ENCODE peak calls at places on chromosomes 13 and 19, in seven cellular contexts. One of them, this sample, is unnamed.

GRCh38 chr13:51826606-51827005 is 18.4 kb downstream of the TMEM272 start:
- DNase-seq in psoas muscle: no peak
- DNase-seq in heart right ventricle: peak; percentile 57
- DNase-seq in uterus: peak; percentile 66
- DNase-seq in tibial nerve: no peak
- DNase-seq in heart left ventricle: peak; percentile 67
- DNase-seq in esophagus squamous epithelium: no peak
- DNase-seq in this sample: no peak

GRCh38 chr19:4347521-4347920 is 4.2 kb downstream of the MPND start:
- DNase-seq in tibial nerve: no peak
- DNase-seq in psoas muscle: no peak
- DNase-seq in uterus: no peak
- DNase-seq in heart left ventricle: no peak
- DNase-seq in heart right ventricle: no peak
- DNase-seq in esophagus squamous epithelium: no peak
- DNase-seq in this sample: no peak

GRCh38 chr19:14525729-14526128 is 3.7 kb upstream of the TECR start:
- DNase-seq in esophagus squamous epithelium: no peak
- DNase-seq in heart right ventricle: no peak
- DNase-seq in tibial nerve: no peak
- DNase-seq in heart left ventricle: no peak
- DNase-seq in uterus: no peak
- DNase-seq in psoas muscle: no peak
- DNase-seq in this sample: no peak

GRCh38 chr13:21176982-21177284 is 475 bp downstream of the MRPL57 start:
- DNase-seq in heart right ventricle: no peak
- DNase-seq in esophagus squamous epithelium: no peak
- DNase-seq in tibial nerve: no peak
- DNase-seq in heart left ventricle: no peak
- DNase-seq in uterus: no peak
- DNase-seq in psoas muscle: no peak
- DNase-seq in this sample: no peak

GRCh38 chr13:113845055-113845454 is 18.8 kb downstream of the GAS6 start:
- DNase-seq in uterus: peak; percentile 11
- DNase-seq in esophagus squamous epithelium: no peak
- DNase-seq in heart left ventricle: peak; percentile 49
- DNase-seq in psoas muscle: no peak
- DNase-seq in tibial nerve: no peak
- DNase-seq in heart right ventricle: no peak
- DNase-seq in this sample: no peak

GRCh38 chr19:6873708-6874431 is 13.5 kb upstream of the ADGRE1 start:
- DNase-seq in heart left ventricle: no peak
- DNase-seq in tibial nerve: no peak
- DNase-seq in uterus: no peak
- DNase-seq in heart right ventricle: no peak
- DNase-seq in esophagus squamous epithelium: no peak
- DNase-seq in psoas muscle: no peak
- DNase-seq in this sample: no peak

GRCh38 chr19:53463263-53463662 is 4.3 kb upstream of the ZNF813 start:
- DNase-seq in heart right ventricle: peak; percentile 70
- DNase-seq in esophagus squamous epithelium: no peak
- DNase-seq in psoas muscle: peak; percentile 43
- DNase-seq in tibial nerve: no peak
- DNase-seq in uterus: peak; percentile 67
- DNase-seq in heart left ventricle: peak; percentile 79
- DNase-seq in this sample: no peak

GRCh38 chr13:22232186-22232585 is 561.3 kb downstream of the FGF9 start:
- DNase-seq in uterus: no peak
- DNase-seq in tibial nerve: no peak
- DNase-seq in heart right ventricle: no peak
- DNase-seq in psoas muscle: no peak
- DNase-seq in heart left ventricle: no peak
- DNase-seq in esophagus squamous epithelium: no peak
- DNase-seq in this sample: no peak

GRCh38 chr19:22625266-22626035 is 8.7 kb upstream of the ZNF492 start:
- DNase-seq in psoas muscle: no peak
- DNase-seq in esophagus squamous epithelium: no peak
- DNase-seq in tibial nerve: no peak
- DNase-seq in uterus: no peak
- DNase-seq in heart left ventricle: no peak
- DNase-seq in heart right ventricle: no peak
- DNase-seq in this sample: no peak

GRCh38 chr13:77563110-77563509 is 27.6 kb downstream of the SCEL start:
- DNase-seq in uterus: no peak
- DNase-seq in heart left ventricle: no peak
- DNase-seq in psoas muscle: no peak
- DNase-seq in esophagus squamous epithelium: no peak
- DNase-seq in tibial nerve: no peak
- DNase-seq in heart right ventricle: no peak
- DNase-seq in this sample: no peak

GRCh38 chr19:1491849-1492170 is 829 bp downstream of the REEP6 start:
- DNase-seq in psoas muscle: peak; percentile 17
- DNase-seq in tibial nerve: no peak
- DNase-seq in esophagus squamous epithelium: no peak
- DNase-seq in heart right ventricle: no peak
- DNase-seq in uterus: no peak
- DNase-seq in heart left ventricle: no peak
- DNase-seq in this sample: no peak

GRCh38 chr13:109833940-109834339 is 47.6 kb upstream of the IRS2 start:
- DNase-seq in psoas muscle: no peak
- DNase-seq in esophagus squamous epithelium: no peak
- DNase-seq in uterus: no peak
- DNase-seq in heart left ventricle: no peak
- DNase-seq in tibial nerve: no peak
- DNase-seq in heart right ventricle: no peak
- DNase-seq in this sample: peak; percentile 54

GRCh38 chr13:97279079-97279411 is 56.9 kb downstream of the MBNL2 start:
- DNase-seq in psoas muscle: no peak
- DNase-seq in tibial nerve: no peak
- DNase-seq in heart right ventricle: no peak
- DNase-seq in heart left ventricle: no peak
- DNase-seq in uterus: no peak
- DNase-seq in esophagus squamous epithelium: no peak
- DNase-seq in this sample: no peak

GRCh38 chr19:2560369-2560768 is 84.4 kb downstream of the GADD45B start:
- DNase-seq in heart right ventricle: no peak
- DNase-seq in tibial nerve: no peak
- DNase-seq in heart left ventricle: peak; percentile 53
- DNase-seq in uterus: no peak
- DNase-seq in esophagus squamous epithelium: no peak
- DNase-seq in psoas muscle: no peak
- DNase-seq in this sample: no peak

GRCh38 chr13:112580912-112581311 is 7.0 kb downstream of the TUBGCP3 start:
- DNase-seq in heart left ventricle: no peak
- DNase-seq in heart right ventricle: no peak
- DNase-seq in tibial nerve: no peak
- DNase-seq in esophagus squamous epithelium: no peak
- DNase-seq in uterus: no peak
- DNase-seq in psoas muscle: no peak
- DNase-seq in this sample: no peak

GRCh38 chr13:112586334-112586733 is 1.6 kb downstream of the TUBGCP3 start:
- DNase-seq in tibial nerve: no peak
- DNase-seq in esophagus squamous epithelium: no peak
- DNase-seq in heart right ventricle: no peak
- DNase-seq in psoas muscle: no peak
- DNase-seq in uterus: no peak
- DNase-seq in heart left ventricle: no peak
- DNase-seq in this sample: no peak

GRCh38 chr13:112580211-112580610 is 7.7 kb downstream of the TUBGCP3 start:
- DNase-seq in esophagus squamous epithelium: no peak
- DNase-seq in uterus: no peak
- DNase-seq in heart left ventricle: no peak
- DNase-seq in psoas muscle: no peak
- DNase-seq in tibial nerve: no peak
- DNase-seq in heart right ventricle: no peak
- DNase-seq in this sample: no peak

GRCh38 chr13:112582305-112582704 is 5.6 kb downstream of the TUBGCP3 start:
- DNase-seq in uterus: no peak
- DNase-seq in tibial nerve: no peak
- DNase-seq in esophagus squamous epithelium: no peak
- DNase-seq in psoas muscle: no peak
- DNase-seq in heart left ventricle: no peak
- DNase-seq in heart right ventricle: no peak
- DNase-seq in this sample: no peak

DNA sequence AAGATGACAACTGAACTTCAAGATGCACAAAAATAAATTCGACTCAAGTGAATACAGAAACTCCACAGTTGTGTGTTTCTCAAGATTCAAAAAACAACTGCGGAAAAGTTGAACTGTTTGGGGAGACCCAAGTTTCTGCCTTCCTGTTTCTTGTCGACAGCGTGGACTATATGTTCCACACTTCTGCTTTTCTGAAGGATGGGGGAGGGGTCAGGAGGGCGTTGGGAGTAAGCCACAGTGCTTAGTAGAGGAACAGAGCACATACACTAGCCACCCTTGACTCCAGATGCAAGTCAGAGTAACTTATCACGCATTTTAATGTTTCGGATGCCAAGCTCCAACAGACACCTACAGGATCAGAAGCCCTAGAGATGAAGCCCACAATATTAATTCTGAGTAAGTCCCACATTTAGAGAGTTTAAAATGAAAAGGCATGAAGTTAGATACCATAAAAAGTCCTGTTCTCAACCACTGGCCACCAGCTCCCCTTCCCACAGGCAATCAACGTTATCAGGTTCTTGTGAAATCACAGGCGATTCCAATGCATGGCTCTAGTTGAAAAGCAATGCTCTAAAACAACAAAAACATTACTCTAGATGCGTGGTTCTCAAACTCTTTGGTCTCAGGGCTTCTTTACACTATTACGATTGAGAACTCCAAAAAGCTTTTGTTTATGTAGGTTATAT is 4.2 kb downstream of the TUBGCP3 start:
- DNase-seq in heart right ventricle: no peak
- DNase-seq in uterus: no peak
- DNase-seq in psoas muscle: peak; percentile 32
- DNase-seq in heart left ventricle: no peak
- DNase-seq in tibial nerve: no peak
- DNase-seq in esophagus squamous epithelium: no peak
- DNase-seq in this sample: no peak
- H3K4me1 ChIP-seq in heart right ventricle: peaks cover 41% of the 10 kb centered on the region
- H3K4me1 ChIP-seq in uterus: no peaks in the 10 kb centered on the region
- H3K4me1 ChIP-seq in psoas muscle: peaks cover 21% of the 10 kb centered on the region
- H3K4me1 ChIP-seq in heart left ventricle: peaks cover 12% of the 10 kb centered on the region
- H3K4me1 ChIP-seq in tibial nerve: no peaks in the 10 kb centered on the region
- H3K4me1 ChIP-seq in esophagus squamous epithelium: peaks cover 9% of the 10 kb centered on the region
- H3K4me1 ChIP-seq in this sample: peaks cover 17% of the 10 kb centered on the region

GRCh38 chr19:409515-410242 is 732 bp upstream of the C2CD4C start:
- DNase-seq in uterus: no peak
- DNase-seq in psoas muscle: no peak
- DNase-seq in heart right ventricle: no peak
- DNase-seq in esophagus squamous epithelium: no peak
- DNase-seq in heart left ventricle: peak; percentile 51
- DNase-seq in tibial nerve: peak; percentile 8
- DNase-seq in this sample: no peak
- H3K27me3 ChIP-seq in uterus: peaks cover 7% of the 10 kb centered on the region
- H3K27me3 ChIP-seq in psoas muscle: no peaks in the 10 kb centered on the region
- H3K27me3 ChIP-seq in heart right ventricle: peaks cover 57% of the 10 kb centered on the region
- H3K27me3 ChIP-seq in esophagus squamous epithelium: peaks cover 92% of the 10 kb centered on the region
- H3K27me3 ChIP-seq in heart left ventricle: peaks cover 19% of the 10 kb centered on the region
- H3K27me3 ChIP-seq in tibial nerve: peaks cover 72% of the 10 kb centered on the region
- H3K27me3 ChIP-seq in this sample: peaks cover 51% of the 10 kb centered on the region

GRCh38 chr19:17703823-17704463 is 15.3 kb upstream of the MAP1S start:
- DNase-seq in tibial nerve: peak; percentile 35
- DNase-seq in heart left ventricle: no peak
- DNase-seq in psoas muscle: peak; percentile 55
- DNase-seq in uterus: no peak
- DNase-seq in esophagus squamous epithelium: no peak
- DNase-seq in heart right ventricle: peak; percentile 55
- DNase-seq in this sample: no peak
- H3K4me1 ChIP-seq in tibial nerve: no peaks in the 10 kb centered on the region
- H3K4me1 ChIP-seq in heart left ventricle: no peaks in the 10 kb centered on the region
- H3K4me1 ChIP-seq in psoas muscle: no peaks in the 10 kb centered on the region
- H3K4me1 ChIP-seq in uterus: no peaks in the 10 kb centered on the region
- H3K4me1 ChIP-seq in esophagus squamous epithelium: no peaks in the 10 kb centered on the region
- H3K4me1 ChIP-seq in heart right ventricle: peaks cover 3% of the 10 kb centered on the region
- H3K4me1 ChIP-seq in this sample: no peaks in the 10 kb centered on the region

GRCh38 chr13:29499766-29500165 is 95.7 kb downstream of the SLC7A1 start:
- DNase-seq in uterus: no peak
- DNase-seq in heart left ventricle: no peak
- DNase-seq in tibial nerve: no peak
- DNase-seq in esophagus squamous epithelium: no peak
- DNase-seq in heart right ventricle: no peak
- DNase-seq in psoas muscle: no peak
- DNase-seq in this sample: no peak
- H3K27me3 ChIP-seq in uterus: no peaks in the 10 kb centered on the region
- H3K27me3 ChIP-seq in heart left ventricle: no peaks in the 10 kb centered on the region
- H3K27me3 ChIP-seq in tibial nerve: peaks cover 8% of the 10 kb centered on the region
- H3K27me3 ChIP-seq in esophagus squamous epithelium: peaks cover 49% of the 10 kb centered on the region
- H3K27me3 ChIP-seq in heart right ventricle: peaks cover 13% of the 10 kb centered on the region
- H3K27me3 ChIP-seq in psoas muscle: no peaks in the 10 kb centered on the region
- H3K27me3 ChIP-seq in this sample: no peaks in the 10 kb centered on the region

GRCh38 chr13:42086582-42086981 is 38.1 kb downstream of the DGKH start:
- DNase-seq in psoas muscle: no peak
- DNase-seq in tibial nerve: no peak
- DNase-seq in heart right ventricle: no peak
- DNase-seq in heart left ventricle: no peak
- DNase-seq in esophagus squamous epithelium: no peak
- DNase-seq in uterus: no peak
- DNase-seq in this sample: no peak
- H3K4me1 ChIP-seq in psoas muscle: no peaks in the 10 kb centered on the region
- H3K4me1 ChIP-seq in tibial nerve: no peaks in the 10 kb centered on the region
- H3K4me1 ChIP-seq in heart right ventricle: no peaks in the 10 kb centered on the region
- H3K4me1 ChIP-seq in heart left ventricle: no peaks in the 10 kb centered on the region
- H3K4me1 ChIP-seq in esophagus squamous epithelium: no peaks in the 10 kb centered on the region
- H3K4me1 ChIP-seq in uterus: no peaks in the 10 kb centered on the region
- H3K4me1 ChIP-seq in this sample: no peaks in the 10 kb centered on the region